ENCODE peak calls at places on chromosome 14, in four cellular contexts. J is K562, K is HCT116, E is SK-N-SH. A is an unnamed sample.

GRCh38 chr14:61514006-61514830 is 181.1 kb upstream of the HIF1A start:
- DNase-seq in E (no peak), K (no peak), J (no peak), A (no peak)

GRCh38 chr14:32629146-32629545 is 300.0 kb downstream of the AKAP6 start:
- DNase-seq in K (no peak), J (no peak), E (no peak), A (no peak)

GRCh38 chr14:77141592-77142288 is at the start of gene ZDHHC22:
- DNase-seq in J (no peak), E (peak; percentile 92), K (no peak), A (no peak)

GRCh38 chr14:57982802-57983201 is 116.9 kb upstream of the SLC35F4 start:
- DNase-seq in K (no peak), E (no peak), J (no peak), A (no peak)

GRCh38 chr14:43790681-43791080 is 716.4 kb downstream of the FSCB start:
- DNase-seq in K (no peak), E (no peak), J (no peak), A (no peak)

GRCh38 chr14:29217813-29218450 is 451.3 kb downstream of the FOXG1 start:
- DNase-seq in J (no peak), K (no peak), E (no peak), A (peak; percentile 12)

GRCh38 chr14:73503648-73504047 is 12.9 kb downstream of the RIOX1 start:
- DNase-seq in K (no peak), J (no peak), E (no peak), A (no peak)

GRCh38 chr14:35336171-35337073 is 44.2 kb downstream of the PSMA6 start:
- DNase-seq in K (no peak), J (peak; percentile 78), E (peak; percentile 42), A (peak; percentile 99)

GRCh38 chr14:94612174-94612573 is at the start of gene SERPINA3:
- DNase-seq in J (no peak), K (no peak), E (no peak), A (peak; percentile 91)

GRCh38 chr14:74459289-74459946 is 33.4 kb upstream of the SYNDIG1L start:
- DNase-seq in J (peak; percentile 44), K (no peak), E (peak; percentile 54), A (peak; percentile 24)

GRCh38 chr14:55102141-55102547 is 26.9 kb upstream of the LGALS3 start:
- DNase-seq in K (no peak), E (peak; percentile 69), J (no peak), A (peak; percentile 54)

DNA sequence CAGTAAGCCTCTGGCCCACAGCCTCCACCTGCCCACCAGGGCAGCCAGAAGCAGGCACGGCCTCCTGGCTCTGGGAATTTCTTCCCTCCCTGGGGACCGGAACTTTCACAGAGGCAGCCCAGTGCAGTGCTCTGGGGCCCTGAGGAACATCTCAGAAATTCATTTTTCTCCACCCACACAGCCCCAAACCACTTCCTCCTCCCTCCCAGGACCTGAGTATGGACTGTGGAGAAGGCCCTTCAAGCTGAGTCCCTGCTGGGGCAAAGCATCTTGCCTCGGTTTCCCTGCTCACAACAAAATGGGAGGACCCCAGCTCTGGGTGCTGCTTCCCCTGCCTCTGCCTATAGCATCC is 90.4 kb downstream of the CHGA start:
- DNase-seq in K (no peak), E (no peak), J (no peak), A (no peak)
- TF ChIP-seq ZBTB33 in K (no peak), E (no peak), J (no peak), A (no peak)

GRCh38 chr14:87873741-87874140 is 119.2 kb downstream of the GALC start:
- DNase-seq in K (no peak), E (no peak), J (no peak), A (no peak)
- TF ChIP-seq ZBTB33 in K (no peak), E (no peak), J (no peak), A (no peak)

GRCh38 chr14:24395609-24396580 is 2.9 kb upstream of the NYNRIN start:
- DNase-seq in E (no peak), K (no peak), J (no peak), A (no peak)
- TF ChIP-seq ZBTB33 in E (no peak), K (no peak), J (no peak), A (no peak)

GRCh38 chr14:89903340-89903965 is 51.1 kb downstream of the EFCAB11 start:
- DNase-seq in E (no peak), K (no peak), J (no peak), A (no peak)
- TF ChIP-seq ZBTB33 in E (no peak), K (no peak), J (no peak), A (no peak)

GRCh38 chr14:105907276-105907675 is 380.9 kb downstream of the TMEM121 start:
- DNase-seq in J (no peak), K (no peak), E (no peak), A (no peak)

GRCh38 chr14:105909046-105909827 is 382.9 kb downstream of the TMEM121 start:
- DNase-seq in K (no peak), E (no peak), J (no peak), A (no peak)

GRCh38 chr14:105910426-105910825 is 384.0 kb downstream of the TMEM121 start:
- DNase-seq in E (no peak), J (no peak), K (no peak), A (no peak)

GRCh38 chr14:105908006-105908405 is 381.6 kb downstream of the TMEM121 start:
- DNase-seq in E (no peak), J (no peak), K (no peak), A (no peak)

DNA sequence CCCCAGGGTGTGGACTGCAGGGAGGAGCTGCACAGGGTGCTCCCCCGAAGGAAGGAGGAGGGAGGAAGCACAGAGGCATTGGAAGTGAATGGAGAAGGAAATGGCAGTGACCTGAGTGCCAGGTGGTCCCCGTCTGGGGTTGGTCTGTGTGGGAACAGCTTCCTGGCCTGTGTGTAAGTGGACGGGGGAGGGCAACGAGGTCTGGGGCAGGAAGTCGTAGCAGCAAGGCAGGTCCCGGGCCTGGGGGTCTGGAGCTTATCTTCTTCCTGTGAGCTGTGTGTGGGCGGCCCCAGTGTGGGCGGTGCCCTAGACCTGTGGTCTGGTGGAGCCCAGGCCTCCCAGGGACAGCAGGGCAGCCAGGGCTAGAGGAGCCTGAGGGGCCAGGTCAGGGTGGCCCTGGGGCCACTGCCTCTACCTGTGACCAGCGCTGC is 382.1 kb downstream of the TMEM121 start:
- DNase-seq in K (no peak), E (peak; percentile 87), J (no peak), A (no peak)
- TF ChIP-seq ZBTB33 in K (no peak), E (no peak), J (no peak), A (no peak)

A was measured in HepG2.